ENCODE peak calls at places on chromosomes 11 and 22, in six cellular contexts. K is SK-N-SH, B is GM12878, L is H1, N is HL-60, X is HepG2. O is an unnamed sample.

GRCh38 chr11:66886671-66887221 is 29.9 kb downstream of the LRFN4 start:
- DNase-seq in K (no peak), B (no peak), L (no peak), N (no peak), X (no peak), O (peak; percentile 30)

GRCh38 chr22:27045103-27045940 is 387.9 kb downstream of the MIAT start:
- DNase-seq in K (no peak), B (no peak), L (no peak), N (no peak), X (no peak), O (no peak)

GRCh38 chr11:100910808-100911207 is 218.8 kb downstream of the PGR start:
- DNase-seq in K (no peak), B (peak; percentile 62), L (no peak), N (no peak), X (no peak), O (no peak)

GRCh38 chr22:38782402-38783094 is 11.4 kb downstream of the DNAL4 start:
- DNase-seq in K (no peak), B (no peak), L (no peak), N (peak; percentile 39), X (no peak), O (peak; percentile 68)

GRCh38 chr11:34214961-34215805 is 109.8 kb downstream of the NAT10 start:
- DNase-seq in K (no peak), B (no peak), L (no peak), N (no peak), X (no peak), O (no peak)

GRCh38 chr11:61698173-61698965 is 18.2 kb downstream of the DAGLA start:
- DNase-seq in K (no peak), B (no peak), L (no peak), N (no peak), X (no peak), O (no peak)

GRCh38 chr22:45351956-45352355 is 42.2 kb downstream of the FAM118A start:
- DNase-seq in K (no peak), B (no peak), L (no peak), N (no peak), X (no peak), O (no peak)

GRCh38 chr22:38461414-38462081 is 6.3 kb upstream of the KDELR3 start:
- DNase-seq in K (peak; percentile 84), B (no peak), L (peak; percentile 98), N (peak; percentile 52), X (peak; percentile 71), O (peak; percentile 86)

GRCh38 chr11:96707273-96707672 is 317.5 kb downstream of the JRKL start:
- DNase-seq in K (no peak), B (no peak), L (no peak), N (no peak), X (no peak), O (no peak)

GRCh38 chr11:90468923-90469322 is 246.1 kb upstream of the CHORDC1 start:
- DNase-seq in K (no peak), B (no peak), L (no peak), N (no peak), X (no peak), O (no peak)

GRCh38 chr11:92929168-92930053 is 40.0 kb upstream of the MTNR1B start:
- DNase-seq in K (no peak), B (no peak), L (no peak), N (no peak), X (no peak), O (no peak)

GRCh38 chr22:33578752-33579151 is 341.5 kb downstream of the LARGE1 start:
- DNase-seq in K (no peak), B (no peak), L (no peak), N (no peak), X (no peak), O (no peak)

GRCh38 chr22:26986884-26987283 is 329.5 kb downstream of the MIAT start:
- DNase-seq in K (no peak), B (no peak), L (no peak), N (no peak), X (no peak), O (no peak)

DNA sequence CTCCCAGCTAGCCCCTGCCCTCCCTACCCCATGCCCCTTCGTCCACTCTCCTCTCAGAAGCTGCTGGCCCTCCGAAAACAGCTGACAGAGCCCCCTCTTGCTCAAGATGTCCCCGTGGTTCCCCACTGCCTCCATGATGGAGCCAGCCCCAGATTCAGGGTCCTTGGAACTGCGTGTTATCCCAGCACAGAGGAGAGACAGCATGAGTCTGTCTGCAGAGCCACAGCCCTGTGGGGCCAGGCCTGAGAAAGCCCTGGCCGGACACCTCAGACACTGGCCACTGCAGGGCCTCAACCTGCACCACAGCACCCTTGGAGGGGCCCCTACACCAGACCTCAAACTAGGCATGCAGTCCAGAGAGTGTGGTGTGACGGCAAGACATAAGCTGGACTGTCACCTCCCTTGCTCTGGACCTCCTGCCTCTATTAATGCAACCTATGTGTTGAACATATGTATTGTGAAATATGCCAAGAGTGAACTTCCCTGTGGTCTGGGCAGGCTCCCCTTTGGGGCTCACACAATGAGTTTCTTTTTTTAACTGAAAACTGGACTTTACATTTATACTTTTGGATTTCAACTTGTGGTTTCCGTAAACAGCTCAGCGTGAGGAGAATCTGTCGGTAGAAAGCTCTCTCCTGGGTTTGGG is 9.6 kb downstream of the PNPLA5 start:
- DNase-seq in K (no peak), B (no peak), L (no peak), N (no peak), X (no peak), O (no peak)
- TF ChIP-seq GABPA in K (no peak), B (no peak), L (no peak), N (no peak), X (no peak), O (no peak)

GRCh38 chr22:23060612-23061400 is 9.5 kb upstream of the GNAZ start:
- DNase-seq in K (peak; percentile 2), B (no peak), L (no peak), N (no peak), X (no peak), O (no peak)

GRCh38 chr22:23058481-23059336 is 11.6 kb upstream of the GNAZ start:
- DNase-seq in K (no peak), B (no peak), L (no peak), N (no peak), X (no peak), O (no peak)

GRCh38 chr22:23055448-23056179 is 14.7 kb upstream of the GNAZ start:
- DNase-seq in K (no peak), B (no peak), L (peak; percentile 10), N (no peak), X (no peak), O (no peak)

GRCh38 chr22:23057331-23057730 is 13.0 kb upstream of the GNAZ start:
- DNase-seq in K (no peak), B (no peak), L (no peak), N (no peak), X (no peak), O (peak; percentile 55)

DNA sequence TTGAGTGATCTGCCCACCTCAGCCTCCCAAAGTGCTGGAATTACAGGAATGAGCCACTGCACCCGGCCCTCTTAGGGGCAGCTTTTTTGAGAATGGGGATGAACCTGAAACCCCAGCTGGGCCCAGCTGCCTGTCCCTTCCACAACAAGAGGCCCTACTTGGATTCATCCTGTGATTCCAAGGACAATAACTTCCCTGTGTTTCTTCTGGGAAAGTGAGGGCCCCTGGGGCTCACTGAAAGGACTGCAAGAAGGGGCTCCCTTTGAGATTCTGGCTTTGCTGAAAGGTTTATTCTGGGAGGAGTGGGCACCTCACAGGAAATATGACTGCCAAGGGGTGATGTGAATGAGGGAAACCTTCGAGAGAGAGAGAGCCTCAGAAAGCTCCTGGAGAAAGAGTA is 12.3 kb upstream of the GNAZ start:
- DNase-seq in K (no peak), B (no peak), L (peak; percentile 41), N (no peak), X (no peak), O (no peak)
- TF ChIP-seq GABPA in K (no peak), B (no peak), L (no peak), N (no peak), X (no peak), O (no peak)

GRCh38 chr11:77557553-77557952 is 32.2 kb upstream of the AQP11 start:
- DNase-seq in K (peak; percentile 26), B (no peak), L (no peak), N (no peak), X (peak; percentile 33), O (no peak)
- TF ChIP-seq GABPA in K (no peak), B (no peak), L (no peak), N (no peak), X (no peak), O (no peak)

DNA sequence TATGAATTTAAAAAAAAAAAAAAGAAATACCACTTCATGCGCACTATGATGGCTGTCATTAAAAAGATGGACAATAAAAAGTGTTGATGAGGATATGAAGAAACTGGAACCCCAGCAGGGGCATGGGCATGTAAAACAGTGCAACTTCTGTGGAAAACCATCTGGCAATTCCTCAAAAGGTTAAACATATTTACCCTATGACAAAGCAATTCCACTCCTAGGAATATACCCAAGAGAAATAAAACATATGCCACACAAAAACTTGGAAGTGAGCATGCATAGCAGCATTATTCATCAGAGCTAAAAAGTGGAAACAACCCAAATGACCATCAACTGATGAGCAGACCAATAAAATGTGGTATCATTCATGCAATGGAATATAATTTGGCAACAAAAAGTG is 50.1 kb downstream of the LRRC32 start:
- DNase-seq in K (no peak), B (no peak), L (no peak), N (no peak), X (no peak), O (no peak)
- TF ChIP-seq GABPA in K (no peak), B (no peak), L (no peak), N (no peak), X (no peak), O (no peak)

GRCh38 chr22:23458663-23459541 is 121.2 kb downstream of the IGLL1 start:
- DNase-seq in K (no peak), B (no peak), L (no peak), N (no peak), X (no peak), O (no peak)

GRCh38 chr22:23452231-23453010 is 127.7 kb downstream of the IGLL1 start:
- DNase-seq in K (no peak), B (no peak), L (no peak), N (no peak), X (no peak), O (no peak)

GRCh38 chr22:23453277-23453676 is 126.8 kb downstream of the IGLL1 start:
- DNase-seq in K (no peak), B (no peak), L (no peak), N (no peak), X (no peak), O (no peak)

GRCh38 chr22:23457586-23457985 is 122.5 kb downstream of the IGLL1 start:
- DNase-seq in K (no peak), B (no peak), L (no peak), N (no peak), X (no peak), O (peak; percentile 29)
- TF ChIP-seq GABPA in K (no peak), B (no peak), L (no peak), N (no peak), X (no peak), O (no peak)